ENCODE peak calls at places on chromosomes 11 and 22, in five cellular contexts. One of them, this sample, is unnamed.

GRCh38 chr11:69488543-69488940 is 7.1 kb downstream of the LINC01488 start:
- DNase-seq in activated gamma-delta T cell: no peak
- DNase-seq in activated naive CD4-positive, alpha-beta T cell treated with Interleukin-2 at 50 U/mL for 16 hours: no peak
- DNase-seq in CD8-positive, alpha-beta memory T cell: no peak
- DNase-seq in osteocyte: no peak
- DNase-seq in this sample: no peak

GRCh38 chr11:34174411-34175041 is 69.1 kb downstream of the NAT10 start:
- DNase-seq in activated gamma-delta T cell: peak; percentile 38
- DNase-seq in activated naive CD4-positive, alpha-beta T cell treated with Interleukin-2 at 50 U/mL for 16 hours: peak; percentile 84
- DNase-seq in CD8-positive, alpha-beta memory T cell: peak; percentile 67
- DNase-seq in osteocyte: peak; percentile 93
- DNase-seq in this sample: peak; percentile 63

GRCh38 chr22:34294986-34295385 is 374.7 kb upstream of the LARGE1 start:
- DNase-seq in activated gamma-delta T cell: no peak
- DNase-seq in activated naive CD4-positive, alpha-beta T cell treated with Interleukin-2 at 50 U/mL for 16 hours: no peak
- DNase-seq in CD8-positive, alpha-beta memory T cell: no peak
- DNase-seq in osteocyte: no peak
- DNase-seq in this sample: no peak

GRCh38 chr11:28107331-28107725 is 628 bp downstream of the KIF18A start:
- DNase-seq in activated gamma-delta T cell: no peak
- DNase-seq in activated naive CD4-positive, alpha-beta T cell treated with Interleukin-2 at 50 U/mL for 16 hours: no peak
- DNase-seq in CD8-positive, alpha-beta memory T cell: no peak
- DNase-seq in osteocyte: no peak
- DNase-seq in this sample: peak; percentile 30

GRCh38 chr11:44949160-44950035 is 1.3 kb downstream of the TP53I11 start:
- DNase-seq in activated gamma-delta T cell: no peak
- DNase-seq in activated naive CD4-positive, alpha-beta T cell treated with Interleukin-2 at 50 U/mL for 16 hours: peak; percentile 39
- DNase-seq in CD8-positive, alpha-beta memory T cell: peak; percentile 12
- DNase-seq in osteocyte: no peak
- DNase-seq in this sample: peak; percentile 9

GRCh38 chr11:35526370-35526792 is 965 bp upstream of the PAMR1 start:
- DNase-seq in activated gamma-delta T cell: no peak
- DNase-seq in activated naive CD4-positive, alpha-beta T cell treated with Interleukin-2 at 50 U/mL for 16 hours: no peak
- DNase-seq in CD8-positive, alpha-beta memory T cell: no peak
- DNase-seq in osteocyte: no peak
- DNase-seq in this sample: no peak

GRCh38 chr11:106763516-106763915 is 254.8 kb downstream of the GUCY1A2 start:
- DNase-seq in activated gamma-delta T cell: no peak
- DNase-seq in activated naive CD4-positive, alpha-beta T cell treated with Interleukin-2 at 50 U/mL for 16 hours: no peak
- DNase-seq in CD8-positive, alpha-beta memory T cell: no peak
- DNase-seq in osteocyte: no peak
- DNase-seq in this sample: no peak

GRCh38 chr11:63855975-63856374 is 17.1 kb downstream of the MARK2 start:
- DNase-seq in activated gamma-delta T cell: no peak
- DNase-seq in activated naive CD4-positive, alpha-beta T cell treated with Interleukin-2 at 50 U/mL for 16 hours: no peak
- DNase-seq in CD8-positive, alpha-beta memory T cell: no peak
- DNase-seq in osteocyte: no peak
- DNase-seq in this sample: no peak

GRCh38 chr11:32034680-32035079 is 56.2 kb upstream of the RCN1 start:
- DNase-seq in activated gamma-delta T cell: no peak
- DNase-seq in activated naive CD4-positive, alpha-beta T cell treated with Interleukin-2 at 50 U/mL for 16 hours: no peak
- DNase-seq in CD8-positive, alpha-beta memory T cell: no peak
- DNase-seq in osteocyte: no peak
- DNase-seq in this sample: no peak

GRCh38 chr11:11078344-11078743 is 220.5 kb upstream of the ZBED5 start:
- DNase-seq in activated gamma-delta T cell: no peak
- DNase-seq in activated naive CD4-positive, alpha-beta T cell treated with Interleukin-2 at 50 U/mL for 16 hours: no peak
- DNase-seq in CD8-positive, alpha-beta memory T cell: no peak
- DNase-seq in osteocyte: no peak
- DNase-seq in this sample: no peak

GRCh38 chr22:39250838-39251237 is 6.1 kb upstream of the PDGFB start:
- DNase-seq in activated gamma-delta T cell: no peak
- DNase-seq in activated naive CD4-positive, alpha-beta T cell treated with Interleukin-2 at 50 U/mL for 16 hours: no peak
- DNase-seq in CD8-positive, alpha-beta memory T cell: no peak
- DNase-seq in osteocyte: no peak
- DNase-seq in this sample: no peak

GRCh38 chr11:41065432-41065831 is 394.0 kb downstream of the LRRC4C start:
- DNase-seq in activated gamma-delta T cell: no peak
- DNase-seq in activated naive CD4-positive, alpha-beta T cell treated with Interleukin-2 at 50 U/mL for 16 hours: no peak
- DNase-seq in CD8-positive, alpha-beta memory T cell: no peak
- DNase-seq in osteocyte: peak; percentile 73
- DNase-seq in this sample: no peak

GRCh38 chr11:326842-327580 is 6.4 kb upstream of the IFITM3 start:
- DNase-seq in activated gamma-delta T cell: no peak
- DNase-seq in activated naive CD4-positive, alpha-beta T cell treated with Interleukin-2 at 50 U/mL for 16 hours: peak; percentile 47
- DNase-seq in CD8-positive, alpha-beta memory T cell: peak; percentile 48
- DNase-seq in osteocyte: no peak
- DNase-seq in this sample: peak; percentile 69

GRCh38 chr11:64339754-64340408 is at the start of gene CCDC88B:
- DNase-seq in activated gamma-delta T cell: peak; percentile 75
- DNase-seq in activated naive CD4-positive, alpha-beta T cell treated with Interleukin-2 at 50 U/mL for 16 hours: peak; percentile 84
- DNase-seq in CD8-positive, alpha-beta memory T cell: peak; percentile 83
- DNase-seq in osteocyte: no peak
- DNase-seq in this sample: peak; percentile 90

GRCh38 chr22:26846645-26847044 is 189.3 kb downstream of the MIAT start:
- DNase-seq in activated gamma-delta T cell: no peak
- DNase-seq in activated naive CD4-positive, alpha-beta T cell treated with Interleukin-2 at 50 U/mL for 16 hours: no peak
- DNase-seq in CD8-positive, alpha-beta memory T cell: no peak
- DNase-seq in osteocyte: peak; percentile 5
- DNase-seq in this sample: no peak

GRCh38 chr11:76604652-76605241 is 65.8 kb downstream of the LRRC32 start:
- DNase-seq in activated gamma-delta T cell: no peak
- DNase-seq in activated naive CD4-positive, alpha-beta T cell treated with Interleukin-2 at 50 U/mL for 16 hours: no peak
- DNase-seq in CD8-positive, alpha-beta memory T cell: no peak
- DNase-seq in osteocyte: peak; percentile 74
- DNase-seq in this sample: no peak

GRCh38 chr11:46239801-46240061 is 37.7 kb upstream of the CREB3L1 start:
- DNase-seq in activated gamma-delta T cell: no peak
- DNase-seq in activated naive CD4-positive, alpha-beta T cell treated with Interleukin-2 at 50 U/mL for 16 hours: no peak
- DNase-seq in CD8-positive, alpha-beta memory T cell: no peak
- DNase-seq in osteocyte: no peak
- DNase-seq in this sample: no peak

This sample was measured in central memory CD4-positive, alpha-beta T cell.